ENCODE peak calls at places on chromosomes 3 and 15, in seven cellular contexts. F is IMR-90, W is stomach, N is mesendoderm, P is neural progenitor cell, B is tibial nerve, A is heart left ventricle. D is an unnamed sample.
A peak's percentile ranks its signal among the peaks of the same experiment; 100 is the strongest.

GRCh38 chr3:178474526-178474925 is 61.7 kb upstream of the KCNMB2 start:
- DNase-seq in P (no peak), W (no peak), B (no peak), F (no peak), A (no peak), N (no peak), D (no peak)

GRCh38 chr15:42084465-42085235 is 9.7 kb downstream of the PLA2G4D start:
- DNase-seq in N (peak; percentile 85), A (peak; percentile 66), W (peak; percentile 81), F (peak; percentile 37), P (peak; percentile 76), B (peak; percentile 61), D (peak; percentile 45)

GRCh38 chr15:40936709-40937666 is 7.8 kb downstream of the DLL4 start:
- DNase-seq in B (no peak), W (no peak), F (peak; percentile 74), A (peak; percentile 62), N (peak; percentile 64), P (peak; percentile 63), D (peak; percentile 87)

GRCh38 chr15:43376017-43376705 is 5.3 kb downstream of the TUBGCP4 start:
- DNase-seq in B (no peak), A (no peak), N (peak; percentile 46), F (peak; percentile 39), P (peak; percentile 69), W (no peak), D (peak; percentile 49)

GRCh38 chr15:60408438-60409105 is 10.8 kb upstream of the ANXA2 start:
- DNase-seq in F (peak; percentile 88), W (no peak), N (no peak), P (no peak), A (no peak), B (no peak), D (peak; percentile 48)

GRCh38 chr3:161977063-161977462 is 480.5 kb downstream of the OTOL1 start:
- DNase-seq in N (no peak), B (no peak), W (no peak), A (no peak), F (peak; percentile 44), P (no peak), D (no peak)

GRCh38 chr15:74866090-74866489 is 7.1 kb downstream of the SCAMP2 start:
- DNase-seq in P (no peak), B (no peak), A (no peak), N (peak; percentile 23), W (no peak), F (peak; percentile 85), D (peak; percentile 77)

GRCh38 chr15:73851679-73852078 is 21.7 kb upstream of the TBC1D21 start:
- DNase-seq in N (peak; percentile 87), F (peak; percentile 64), P (peak; percentile 91), W (no peak), A (peak; percentile 48), B (peak; percentile 23), D (peak; percentile 74)

GRCh38 chr3:8318002-8318649 is 183.5 kb upstream of the LMCD1 start:
- DNase-seq in F (peak; percentile 82), N (peak; percentile 90), B (no peak), A (no peak), P (no peak), W (no peak), D (peak; percentile 58)

GRCh38 chr3:172687501-172687900 is 23.4 kb downstream of the NCEH1 start:
- DNase-seq in A (no peak), F (no peak), B (no peak), P (no peak), W (no peak), N (no peak), D (no peak)

GRCh38 chr3:172147113-172147818 is 107.9 kb downstream of the FNDC3B start:
- DNase-seq in B (no peak), F (no peak), P (no peak), A (no peak), W (no peak), N (no peak), D (no peak)

GRCh38 chr3:74614133-74614967 is at the start of gene CNTN3:
- DNase-seq in B (no peak), F (peak; percentile 49), A (peak; percentile 39), W (peak; percentile 43), P (peak; percentile 88), N (peak; percentile 64), D (peak; percentile 29)

GRCh38 chr3:132659370-132660055 is at the start of gene ACAD11:
- DNase-seq in N (peak; percentile 84), F (peak; percentile 68), P (peak; percentile 79), B (peak; percentile 56), A (peak; percentile 78), W (peak; percentile 64), D (peak; percentile 87)

GRCh38 chr3:42032693-42033349 is 58.3 kb upstream of the TRAK1 start:
- DNase-seq in P (peak; percentile 91), A (no peak), F (peak; percentile 98), W (peak; percentile 45), B (peak; percentile 80), N (peak; percentile 61), D (peak; percentile 74)

GRCh38 chr3:12371525-12372140 is 82.8 kb downstream of the PPARG start:
- DNase-seq in P (no peak), A (peak; percentile 42), W (peak; percentile 62), B (no peak), N (no peak), F (peak; percentile 86), D (no peak)

GRCh38 chr15:33313491-33313890 is 2.7 kb downstream of the RYR3 start:
- DNase-seq in F (no peak), A (no peak), W (no peak), N (no peak), B (no peak), P (no peak), D (no peak)

GRCh38 chr15:90790561-90790960 is 73.4 kb downstream of the BLM start:
- DNase-seq in F (no peak), P (no peak), N (no peak), W (no peak), A (no peak), B (no peak), D (no peak)

GRCh38 chr15:90982135-90982534 is 12.2 kb downstream of the PRC1 start:
- DNase-seq in A (no peak), P (no peak), N (no peak), B (no peak), F (peak; percentile 71), W (no peak), D (no peak)

DNA sequence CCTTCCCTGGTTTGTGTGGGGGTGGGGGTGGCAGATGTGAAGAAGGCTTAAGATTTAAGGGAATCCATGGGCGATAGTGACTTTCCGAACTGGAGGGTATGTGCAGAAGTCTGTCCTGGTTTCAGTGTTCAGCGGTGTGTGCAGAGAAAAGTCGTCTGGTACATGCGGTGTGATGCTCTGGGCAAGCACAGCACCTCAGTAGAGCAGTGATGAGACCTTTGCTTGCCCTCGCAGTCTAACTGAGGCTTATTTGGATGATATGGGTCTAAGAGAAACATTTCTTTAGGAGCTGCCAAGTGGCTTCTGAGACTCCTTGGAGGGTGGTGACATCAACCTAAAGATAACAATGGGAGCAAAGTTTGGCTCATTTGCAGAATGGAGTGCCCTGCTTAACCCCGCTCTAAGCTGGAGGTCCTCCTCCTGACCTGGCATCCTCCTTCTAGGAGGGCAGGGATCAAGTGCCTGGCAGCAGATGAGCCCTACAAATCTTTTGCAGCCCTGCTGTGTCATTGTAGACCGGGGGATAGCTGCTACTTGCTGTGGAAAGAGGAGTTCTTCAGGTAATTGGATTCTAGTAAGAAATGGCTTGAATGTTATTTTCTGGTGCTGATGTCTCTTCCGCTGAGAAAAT is 228.1 kb upstream of the AZI2 start:
- DNase-seq in N (peak; percentile 47), W (no peak), A (no peak), B (no peak), P (peak; percentile 55), F (no peak), D (no peak)
- H3K27me3 ChIP-seq in N (no peaks in the 10 kb centered on the region), W (peaks cover 27% of the 10 kb centered on the region), A (peaks cover 17% of the 10 kb centered on the region), B (peaks cover 3% of the 10 kb centered on the region), P (peaks cover 79% of the 10 kb centered on the region), F (peaks cover 30% of the 10 kb centered on the region), D (peaks cover 77% of the 10 kb centered on the region)

DNA sequence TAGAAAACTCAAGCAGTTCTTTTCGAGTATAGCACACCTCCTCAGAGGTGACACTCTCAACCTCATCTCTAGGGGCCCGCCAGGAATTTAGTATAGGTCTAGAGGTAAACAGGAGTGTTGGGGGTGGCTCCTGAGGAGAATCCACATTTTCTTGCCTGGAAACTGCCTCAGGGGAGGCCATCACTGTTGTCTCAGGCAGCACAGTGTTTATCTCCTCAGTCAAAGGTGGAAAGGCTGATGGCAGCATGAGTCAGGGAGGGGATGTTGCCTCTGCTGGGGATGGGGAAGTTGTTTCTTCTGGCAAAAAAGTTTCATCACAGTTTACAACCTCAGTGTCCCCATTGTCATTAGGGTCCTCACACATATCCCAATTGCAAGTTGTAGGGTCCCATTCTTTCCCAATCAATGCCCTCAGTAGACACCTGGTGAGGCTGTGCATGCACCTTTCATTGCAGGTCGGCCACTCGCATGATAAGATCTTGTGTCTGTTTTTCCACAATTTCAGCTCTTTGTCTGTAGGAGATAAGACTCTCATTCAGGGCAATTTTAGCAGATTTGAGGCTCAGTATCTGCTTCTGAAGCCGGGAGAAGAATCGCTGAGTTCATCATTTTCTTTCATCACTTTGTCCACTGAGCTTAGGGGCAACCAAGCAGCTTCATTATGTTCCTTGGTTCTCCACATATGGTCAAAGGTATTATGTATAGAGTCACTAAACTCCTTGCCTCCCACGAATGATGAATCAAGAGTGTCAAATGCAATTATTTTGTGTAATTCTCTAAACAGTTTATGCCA is 25.8 kb downstream of the NAALADL2 start:
- DNase-seq in A (no peak), B (no peak), N (peak; percentile 34), P (no peak), W (no peak), F (no peak), D (no peak)
- H3K27ac ChIP-seq in A (no peak overlapping the region), B (no peak overlapping the region), N (no peak overlapping the region), P (no peak overlapping the region), W (no peak overlapping the region), F (no peak overlapping the region), D (no peak overlapping the region)

DNA sequence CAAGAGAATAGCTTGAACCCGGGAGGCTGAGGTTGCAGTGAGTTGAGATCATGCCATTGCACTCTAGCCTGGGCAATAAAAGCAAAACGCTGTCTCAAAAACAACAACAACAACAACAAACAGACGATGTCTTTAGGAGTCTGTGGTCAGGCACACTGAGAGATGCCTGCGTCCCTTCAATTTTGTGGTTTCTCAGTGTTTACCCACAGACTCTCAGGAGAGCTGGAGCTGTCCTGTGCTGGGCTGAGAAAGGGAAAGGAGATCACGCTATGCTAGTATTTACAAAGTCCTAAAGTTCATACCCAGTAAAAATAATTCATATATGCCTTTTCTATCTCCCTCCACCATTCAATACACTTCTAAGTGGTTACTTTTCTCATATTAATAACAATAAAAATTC is 6.3 kb downstream of the LAMP3 start:
- DNase-seq in A (no peak), W (no peak), P (no peak), F (no peak), B (no peak), N (no peak), D (no peak)
- H3K4me1 ChIP-seq in A (no peaks in the 10 kb centered on the region), W (peaks cover 5% of the 10 kb centered on the region), P (no peaks in the 10 kb centered on the region), F (no peaks in the 10 kb centered on the region), B (no peaks in the 10 kb centered on the region), N (no peaks in the 10 kb centered on the region), D (no peaks in the 10 kb centered on the region)

GRCh38 chr15:96327155-96327741 is 3.3 kb upstream of the NR2F2 start:
- DNase-seq in N (peak; percentile 82), P (peak; percentile 75), W (no peak), F (peak; percentile 93), A (no peak), B (peak; percentile 65), D (peak; percentile 95)

GRCh38 chr15:96324192-96324895 is 6.2 kb upstream of the NR2F2 start:
- DNase-seq in F (peak; percentile 54), B (peak; percentile 71), W (no peak), P (peak; percentile 61), A (no peak), N (no peak), D (no peak)

GRCh38 chr15:96324900-96325299 is 5.6 kb upstream of the NR2F2 start:
- DNase-seq in F (no peak), A (no peak), B (no peak), P (no peak), W (no peak), N (no peak), D (no peak)

GRCh38 chr15:96326551-96327154 is 3.8 kb upstream of the NR2F2 start:
- DNase-seq in P (peak; percentile 78), A (no peak), B (peak; percentile 47), W (peak; percentile 61), F (no peak), N (peak; percentile 34), D (peak; percentile 82)

GRCh38 chr15:96325579-96326331 is 4.7 kb upstream of the NR2F2 start:
- DNase-seq in B (peak; percentile 29), N (peak; percentile 48), W (no peak), P (peak; percentile 60), A (no peak), F (peak; percentile 70), D (peak; percentile 56)
- H3K27me3 ChIP-seq in B (no peaks in the 10 kb centered on the region), N (peaks cover 69% of the 10 kb centered on the region), W (peaks cover 13% of the 10 kb centered on the region), P (peaks cover 36% of the 10 kb centered on the region), A (peaks cover 63% of the 10 kb centered on the region), F (no peaks in the 10 kb centered on the region), D (no peaks in the 10 kb centered on the region)